ENCODE peak calls at places on chromosomes 6 and 20, in ten cellular contexts. One of them, this sample, is unnamed. For H3K4me1, the result is how much of the 10 kb centered on the place peaks cover.

GRCh38 chr6:166466178-166467122 is 83.7 kb upstream of the MPC1 start:
- DNase-seq in lung: peak
- DNase-seq in CD8-positive, alpha-beta memory T cell: no peak
- DNase-seq in fibroblast of lung: peak
- DNase-seq in IMR-90: peak
- DNase-seq in cardiac muscle cell: peak
- DNase-seq in HCT116: no peak
- DNase-seq in neural progenitor cell: no peak
- DNase-seq in HepG2: no peak
- DNase-seq in heart right ventricle: no peak
- DNase-seq in this sample: no peak

GRCh38 chr6:139883776-139884175 is 509.3 kb upstream of the CITED2 start:
- DNase-seq in fibroblast of lung: no peak
- DNase-seq in CD8-positive, alpha-beta memory T cell: no peak
- DNase-seq in lung: no peak
- DNase-seq in HCT116: no peak
- DNase-seq in neural progenitor cell: no peak
- DNase-seq in IMR-90: peak
- DNase-seq in cardiac muscle cell: no peak
- DNase-seq in heart right ventricle: no peak
- DNase-seq in HepG2: no peak
- DNase-seq in this sample: no peak

GRCh38 chr20:38563802-38564431 is 17.1 kb upstream of the ADIG start:
- DNase-seq in IMR-90: no peak
- DNase-seq in heart right ventricle: no peak
- DNase-seq in neural progenitor cell: no peak
- DNase-seq in fibroblast of lung: no peak
- DNase-seq in CD8-positive, alpha-beta memory T cell: no peak
- DNase-seq in cardiac muscle cell: no peak
- DNase-seq in HCT116: no peak
- DNase-seq in HepG2: no peak
- DNase-seq in lung: no peak
- DNase-seq in this sample: no peak

GRCh38 chr20:53660078-53660909 is 66.7 kb upstream of the ZNF217 start:
- DNase-seq in lung: no peak
- DNase-seq in HepG2: no peak
- DNase-seq in heart right ventricle: peak
- DNase-seq in cardiac muscle cell: peak
- DNase-seq in neural progenitor cell: peak
- DNase-seq in IMR-90: peak
- DNase-seq in CD8-positive, alpha-beta memory T cell: no peak
- DNase-seq in fibroblast of lung: peak
- DNase-seq in HCT116: no peak
- DNase-seq in this sample: no peak

GRCh38 chr6:142680308-142680707 is 264.7 kb downstream of the HIVEP2 start:
- DNase-seq in lung: no peak
- DNase-seq in cardiac muscle cell: peak
- DNase-seq in heart right ventricle: no peak
- DNase-seq in HCT116: no peak
- DNase-seq in CD8-positive, alpha-beta memory T cell: no peak
- DNase-seq in HepG2: no peak
- DNase-seq in IMR-90: no peak
- DNase-seq in fibroblast of lung: no peak
- DNase-seq in neural progenitor cell: no peak
- DNase-seq in this sample: no peak

GRCh38 chr6:96116674-96117073 is 100.9 kb downstream of the FUT9 start:
- DNase-seq in HCT116: no peak
- DNase-seq in fibroblast of lung: no peak
- DNase-seq in lung: no peak
- DNase-seq in neural progenitor cell: peak
- DNase-seq in heart right ventricle: no peak
- DNase-seq in HepG2: no peak
- DNase-seq in cardiac muscle cell: no peak
- DNase-seq in CD8-positive, alpha-beta memory T cell: no peak
- DNase-seq in IMR-90: no peak
- DNase-seq in this sample: no peak

GRCh38 chr6:551405-551804 is 105.5 kb downstream of the HUS1B start:
- DNase-seq in HepG2: peak
- DNase-seq in neural progenitor cell: peak
- DNase-seq in heart right ventricle: no peak
- DNase-seq in IMR-90: peak
- DNase-seq in cardiac muscle cell: peak
- DNase-seq in CD8-positive, alpha-beta memory T cell: no peak
- DNase-seq in HCT116: no peak
- DNase-seq in lung: no peak
- DNase-seq in fibroblast of lung: peak
- DNase-seq in this sample: peak

GRCh38 chr6:161575508-161576254 is 301.8 kb upstream of the AGPAT4 start:
- DNase-seq in IMR-90: no peak
- DNase-seq in lung: no peak
- DNase-seq in neural progenitor cell: peak
- DNase-seq in fibroblast of lung: no peak
- DNase-seq in HepG2: no peak
- DNase-seq in HCT116: no peak
- DNase-seq in CD8-positive, alpha-beta memory T cell: no peak
- DNase-seq in cardiac muscle cell: no peak
- DNase-seq in heart right ventricle: no peak
- DNase-seq in this sample: no peak

GRCh38 chr6:142693446-142693845 is 251.5 kb downstream of the HIVEP2 start:
- DNase-seq in HCT116: no peak
- DNase-seq in cardiac muscle cell: peak
- DNase-seq in HepG2: no peak
- DNase-seq in neural progenitor cell: no peak
- DNase-seq in fibroblast of lung: peak
- DNase-seq in IMR-90: peak
- DNase-seq in heart right ventricle: no peak
- DNase-seq in CD8-positive, alpha-beta memory T cell: no peak
- DNase-seq in lung: no peak
- DNase-seq in this sample: no peak

GRCh38 chr20:32742322-32743236 is 688 bp downstream of the COMMD7 start:
- DNase-seq in fibroblast of lung: no peak
- DNase-seq in IMR-90: no peak
- DNase-seq in HCT116: no peak
- DNase-seq in CD8-positive, alpha-beta memory T cell: no peak
- DNase-seq in heart right ventricle: no peak
- DNase-seq in HepG2: no peak
- DNase-seq in lung: no peak
- DNase-seq in cardiac muscle cell: no peak
- DNase-seq in neural progenitor cell: peak
- DNase-seq in this sample: peak

GRCh38 chr6:151068761-151069312 is 170.9 kb upstream of the AKAP12 start:
- DNase-seq in cardiac muscle cell: peak
- DNase-seq in lung: no peak
- DNase-seq in IMR-90: peak
- DNase-seq in neural progenitor cell: no peak
- DNase-seq in fibroblast of lung: peak
- DNase-seq in heart right ventricle: no peak
- DNase-seq in CD8-positive, alpha-beta memory T cell: no peak
- DNase-seq in HepG2: no peak
- DNase-seq in HCT116: no peak
- DNase-seq in this sample: no peak

DNA sequence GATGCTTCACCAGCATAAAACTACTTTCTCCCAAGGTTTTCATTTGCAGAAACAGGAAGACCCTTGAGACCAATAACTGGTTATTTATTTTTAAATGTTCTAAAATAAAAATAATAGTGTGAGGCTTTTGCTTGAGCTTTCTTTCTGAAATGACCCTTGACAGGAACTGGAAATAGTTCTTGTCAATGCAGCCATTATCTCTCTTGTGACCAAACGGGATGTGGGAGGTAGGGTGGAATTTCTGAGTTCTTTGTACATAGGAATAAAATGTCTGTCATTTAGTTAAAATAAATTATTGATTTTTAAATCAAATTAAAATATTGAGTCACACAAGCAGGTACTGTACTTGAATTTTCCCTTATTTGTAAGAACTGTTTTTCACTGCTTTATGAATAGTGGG is 110.2 kb upstream of the CCN2 start:
- DNase-seq in lung: no peak
- DNase-seq in IMR-90: no peak
- DNase-seq in heart right ventricle: no peak
- DNase-seq in HCT116: no peak
- DNase-seq in neural progenitor cell: no peak
- DNase-seq in HepG2: no peak
- DNase-seq in fibroblast of lung: no peak
- DNase-seq in CD8-positive, alpha-beta memory T cell: no peak
- DNase-seq in cardiac muscle cell: no peak
- DNase-seq in this sample: no peak
- H3K4me1 ChIP-seq in lung: under half
- H3K4me1 ChIP-seq in IMR-90: under half
- H3K4me1 ChIP-seq in heart right ventricle: under half
- H3K4me1 ChIP-seq in HCT116: half or more
- H3K4me1 ChIP-seq in neural progenitor cell: under half
- H3K4me1 ChIP-seq in HepG2: under half
- H3K4me1 ChIP-seq in fibroblast of lung: under half
- H3K4me1 ChIP-seq in CD8-positive, alpha-beta memory T cell: under half
- H3K4me1 ChIP-seq in cardiac muscle cell: under half
- H3K4me1 ChIP-seq in this sample: under half

DNA sequence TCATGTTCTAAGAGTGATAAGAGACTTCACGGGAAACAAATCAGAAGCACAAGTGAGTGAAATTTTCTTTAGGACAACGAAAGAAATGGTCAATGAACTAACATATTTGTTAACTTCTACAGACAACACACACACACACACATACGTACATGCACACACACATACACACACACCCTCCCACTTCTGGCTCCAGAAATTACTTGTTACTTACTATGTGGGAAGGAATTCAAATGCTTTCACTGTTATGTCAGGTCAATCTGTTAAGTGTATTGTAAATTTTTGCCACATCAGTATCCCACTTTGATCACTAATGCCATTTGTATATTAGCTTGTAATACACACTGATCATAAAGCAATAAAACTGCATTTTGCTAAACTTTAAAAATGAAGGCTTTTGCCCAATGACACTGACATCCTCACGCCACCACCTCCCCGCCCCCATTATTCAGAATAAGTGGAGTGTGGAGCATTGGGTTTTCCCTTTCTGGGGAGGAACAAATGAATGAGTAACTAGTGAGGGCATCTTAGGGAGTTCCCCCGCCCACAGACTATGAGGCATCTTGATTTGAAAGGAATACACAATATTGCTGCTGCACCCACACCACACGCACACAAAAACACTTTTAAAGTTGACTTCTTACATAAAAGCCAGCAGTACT is 76.2 kb downstream of the ATXN1 start:
- DNase-seq in neural progenitor cell: no peak
- DNase-seq in cardiac muscle cell: peak
- DNase-seq in fibroblast of lung: no peak
- DNase-seq in heart right ventricle: no peak
- DNase-seq in CD8-positive, alpha-beta memory T cell: peak
- DNase-seq in lung: no peak
- DNase-seq in HepG2: no peak
- DNase-seq in IMR-90: peak
- DNase-seq in HCT116: peak
- DNase-seq in this sample: no peak
- H3K4me1 ChIP-seq in neural progenitor cell: under half
- H3K4me1 ChIP-seq in cardiac muscle cell: under half
- H3K4me1 ChIP-seq in fibroblast of lung: under half
- H3K4me1 ChIP-seq in heart right ventricle: under half
- H3K4me1 ChIP-seq in CD8-positive, alpha-beta memory T cell: under half
- H3K4me1 ChIP-seq in lung: under half
- H3K4me1 ChIP-seq in HepG2: half or more
- H3K4me1 ChIP-seq in IMR-90: under half
- H3K4me1 ChIP-seq in HCT116: half or more
- H3K4me1 ChIP-seq in this sample: under half

GRCh38 chr20:62535282-62535811 is 59.6 kb upstream of the GATA5 start:
- DNase-seq in neural progenitor cell: no peak
- DNase-seq in cardiac muscle cell: no peak
- DNase-seq in heart right ventricle: no peak
- DNase-seq in IMR-90: no peak
- DNase-seq in lung: no peak
- DNase-seq in CD8-positive, alpha-beta memory T cell: no peak
- DNase-seq in fibroblast of lung: no peak
- DNase-seq in HepG2: no peak
- DNase-seq in HCT116: no peak
- DNase-seq in this sample: no peak

GRCh38 chr20:62535964-62536363 is 60.2 kb upstream of the GATA5 start:
- DNase-seq in HepG2: no peak
- DNase-seq in HCT116: no peak
- DNase-seq in cardiac muscle cell: no peak
- DNase-seq in IMR-90: no peak
- DNase-seq in heart right ventricle: peak
- DNase-seq in fibroblast of lung: no peak
- DNase-seq in lung: no peak
- DNase-seq in CD8-positive, alpha-beta memory T cell: no peak
- DNase-seq in neural progenitor cell: no peak
- DNase-seq in this sample: no peak

GRCh38 chr20:62534526-62535221 is 58.9 kb upstream of the GATA5 start:
- DNase-seq in heart right ventricle: no peak
- DNase-seq in CD8-positive, alpha-beta memory T cell: no peak
- DNase-seq in HCT116: no peak
- DNase-seq in fibroblast of lung: no peak
- DNase-seq in neural progenitor cell: no peak
- DNase-seq in HepG2: no peak
- DNase-seq in cardiac muscle cell: no peak
- DNase-seq in IMR-90: no peak
- DNase-seq in lung: no peak
- DNase-seq in this sample: no peak

GRCh38 chr20:62537649-62538292 is 62.0 kb upstream of the GATA5 start:
- DNase-seq in fibroblast of lung: no peak
- DNase-seq in HCT116: no peak
- DNase-seq in heart right ventricle: no peak
- DNase-seq in HepG2: no peak
- DNase-seq in cardiac muscle cell: no peak
- DNase-seq in lung: no peak
- DNase-seq in neural progenitor cell: no peak
- DNase-seq in CD8-positive, alpha-beta memory T cell: no peak
- DNase-seq in IMR-90: no peak
- DNase-seq in this sample: no peak

GRCh38 chr20:62536731-62537401 is 61.1 kb upstream of the GATA5 start:
- DNase-seq in IMR-90: peak
- DNase-seq in neural progenitor cell: no peak
- DNase-seq in lung: no peak
- DNase-seq in HCT116: no peak
- DNase-seq in fibroblast of lung: no peak
- DNase-seq in cardiac muscle cell: no peak
- DNase-seq in HepG2: no peak
- DNase-seq in CD8-positive, alpha-beta memory T cell: no peak
- DNase-seq in heart right ventricle: peak
- DNase-seq in this sample: no peak
- H3K4me1 ChIP-seq in IMR-90: under half
- H3K4me1 ChIP-seq in neural progenitor cell: under half
- H3K4me1 ChIP-seq in lung: under half
- H3K4me1 ChIP-seq in HCT116: under half
- H3K4me1 ChIP-seq in fibroblast of lung: under half
- H3K4me1 ChIP-seq in cardiac muscle cell: under half
- H3K4me1 ChIP-seq in HepG2: under half
- H3K4me1 ChIP-seq in CD8-positive, alpha-beta memory T cell: under half
- H3K4me1 ChIP-seq in heart right ventricle: under half
- H3K4me1 ChIP-seq in this sample: under half

DNA sequence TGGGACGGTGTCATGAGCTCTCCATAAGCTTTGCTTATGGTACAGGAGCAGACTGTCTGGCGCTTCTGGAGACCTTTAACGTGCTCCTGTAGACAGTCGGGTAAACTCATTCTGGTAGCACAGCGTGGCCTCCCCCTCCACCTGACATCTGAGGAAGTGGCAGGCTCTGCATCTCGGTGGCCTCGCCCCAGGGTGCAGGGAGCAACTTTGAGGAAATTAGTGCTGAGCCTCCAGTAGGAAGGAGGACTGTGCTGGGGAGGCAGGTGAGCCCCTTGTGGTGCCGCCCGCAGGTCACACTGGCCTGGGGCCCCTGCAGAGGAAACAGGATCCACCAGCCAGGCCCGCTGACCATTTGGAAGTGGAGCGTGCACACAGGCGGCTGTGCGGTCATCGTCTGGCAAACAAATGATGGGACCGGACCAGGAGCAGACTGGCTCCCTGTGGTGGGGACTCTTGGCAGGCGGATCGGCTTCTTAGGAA is 57.9 kb downstream of the SYNJ2 start:
- DNase-seq in neural progenitor cell: no peak
- DNase-seq in cardiac muscle cell: peak
- DNase-seq in lung: no peak
- DNase-seq in CD8-positive, alpha-beta memory T cell: peak
- DNase-seq in heart right ventricle: no peak
- DNase-seq in HepG2: peak
- DNase-seq in fibroblast of lung: no peak
- DNase-seq in IMR-90: peak
- DNase-seq in HCT116: no peak
- DNase-seq in this sample: peak
- H3K4me1 ChIP-seq in neural progenitor cell: under half
- H3K4me1 ChIP-seq in cardiac muscle cell: under half
- H3K4me1 ChIP-seq in lung: under half
- H3K4me1 ChIP-seq in CD8-positive, alpha-beta memory T cell: under half
- H3K4me1 ChIP-seq in heart right ventricle: half or more
- H3K4me1 ChIP-seq in HepG2: half or more
- H3K4me1 ChIP-seq in fibroblast of lung: under half
- H3K4me1 ChIP-seq in IMR-90: under half
- H3K4me1 ChIP-seq in HCT116: half or more
- H3K4me1 ChIP-seq in this sample: half or more